ENCODE peak calls at places on chromosomes 6 and 20, in eight cellular contexts. One of them, this sample, is unnamed.

GRCh38 chr6:3862038-3862437 is 12.9 kb downstream of the FAM50B start:
- DNase-seq in fibroblast of mammary gland: no peak
- DNase-seq in heart left ventricle: no peak
- DNase-seq in GM06990: no peak
- DNase-seq in AG09319: no peak
- DNase-seq in colonic mucosa: no peak
- DNase-seq in omental fat pad: no peak
- DNase-seq in A549: no peak
- DNase-seq in this sample: no peak

GRCh38 chr6:357261-357790 is 34.2 kb upstream of the IRF4 start:
- DNase-seq in omental fat pad: no peak
- DNase-seq in A549: no peak
- DNase-seq in colonic mucosa: no peak
- DNase-seq in AG09319: no peak
- DNase-seq in fibroblast of mammary gland: no peak
- DNase-seq in GM06990: no peak
- DNase-seq in heart left ventricle: no peak
- DNase-seq in this sample: no peak

GRCh38 chr20:57392512-57393271 is 1.5 kb downstream of the RBM38 start:
- DNase-seq in omental fat pad: no peak
- DNase-seq in colonic mucosa: peak; percentile 63
- DNase-seq in heart left ventricle: peak; percentile 79
- DNase-seq in A549: no peak
- DNase-seq in fibroblast of mammary gland: no peak
- DNase-seq in AG09319: no peak
- DNase-seq in GM06990: peak; percentile 77
- DNase-seq in this sample: peak; percentile 78

GRCh38 chr6:14986370-14986769 is 259.5 kb upstream of the JARID2 start:
- DNase-seq in A549: no peak
- DNase-seq in AG09319: no peak
- DNase-seq in GM06990: no peak
- DNase-seq in fibroblast of mammary gland: no peak
- DNase-seq in omental fat pad: no peak
- DNase-seq in heart left ventricle: no peak
- DNase-seq in colonic mucosa: peak; percentile 50
- DNase-seq in this sample: no peak

GRCh38 chr6:142605922-142606321 is 304.1 kb downstream of the ADGRG6 start:
- DNase-seq in A549: no peak
- DNase-seq in omental fat pad: no peak
- DNase-seq in fibroblast of mammary gland: peak; percentile 76
- DNase-seq in heart left ventricle: no peak
- DNase-seq in GM06990: no peak
- DNase-seq in AG09319: peak; percentile 11
- DNase-seq in colonic mucosa: no peak
- DNase-seq in this sample: no peak

GRCh38 chr20:62980970-62981369 is 25.8 kb downstream of the BHLHE23 start:
- DNase-seq in colonic mucosa: no peak
- DNase-seq in fibroblast of mammary gland: peak; percentile 8
- DNase-seq in AG09319: no peak
- DNase-seq in heart left ventricle: no peak
- DNase-seq in GM06990: no peak
- DNase-seq in omental fat pad: no peak
- DNase-seq in A549: no peak
- DNase-seq in this sample: no peak

GRCh38 chr6:52087498-52087999 is at the start of gene PKHD1:
- DNase-seq in heart left ventricle: no peak
- DNase-seq in omental fat pad: no peak
- DNase-seq in AG09319: no peak
- DNase-seq in GM06990: no peak
- DNase-seq in A549: peak; percentile 2
- DNase-seq in fibroblast of mammary gland: peak; percentile 18
- DNase-seq in colonic mucosa: peak; percentile 55
- DNase-seq in this sample: no peak

GRCh38 chr6:56756219-56756789 is 113.6 kb upstream of the DST start:
- DNase-seq in GM06990: no peak
- DNase-seq in AG09319: no peak
- DNase-seq in A549: no peak
- DNase-seq in heart left ventricle: no peak
- DNase-seq in fibroblast of mammary gland: peak; percentile 38
- DNase-seq in omental fat pad: no peak
- DNase-seq in colonic mucosa: no peak
- DNase-seq in this sample: no peak

GRCh38 chr6:108748959-108749358 is 99.3 kb upstream of the ARMC2 start:
- DNase-seq in AG09319: no peak
- DNase-seq in colonic mucosa: no peak
- DNase-seq in heart left ventricle: no peak
- DNase-seq in GM06990: no peak
- DNase-seq in fibroblast of mammary gland: no peak
- DNase-seq in omental fat pad: no peak
- DNase-seq in A549: no peak
- DNase-seq in this sample: no peak

GRCh38 chr6:169527306-169527705 is 174.5 kb downstream of the WDR27 start:
- DNase-seq in A549: no peak
- DNase-seq in omental fat pad: no peak
- DNase-seq in GM06990: no peak
- DNase-seq in AG09319: no peak
- DNase-seq in colonic mucosa: no peak
- DNase-seq in heart left ventricle: no peak
- DNase-seq in fibroblast of mammary gland: peak; percentile 74
- DNase-seq in this sample: no peak

GRCh38 chr6:6717953-6718352 is 129.4 kb downstream of the LY86 start:
- DNase-seq in GM06990: no peak
- DNase-seq in A549: no peak
- DNase-seq in colonic mucosa: no peak
- DNase-seq in omental fat pad: no peak
- DNase-seq in heart left ventricle: peak; percentile 65
- DNase-seq in AG09319: no peak
- DNase-seq in fibroblast of mammary gland: no peak
- DNase-seq in this sample: peak; percentile 62

GRCh38 chr6:94027374-94027773 is 608.0 kb upstream of the EPHA7 start:
- DNase-seq in heart left ventricle: no peak
- DNase-seq in GM06990: no peak
- DNase-seq in colonic mucosa: no peak
- DNase-seq in AG09319: no peak
- DNase-seq in omental fat pad: no peak
- DNase-seq in A549: no peak
- DNase-seq in fibroblast of mammary gland: no peak
- DNase-seq in this sample: no peak

GRCh38 chr20:43040427-43040826 is 149.3 kb downstream of the PTPRT start:
- DNase-seq in GM06990: no peak
- DNase-seq in omental fat pad: no peak
- DNase-seq in heart left ventricle: no peak
- DNase-seq in AG09319: no peak
- DNase-seq in A549: no peak
- DNase-seq in fibroblast of mammary gland: no peak
- DNase-seq in colonic mucosa: no peak
- DNase-seq in this sample: no peak

GRCh38 chr6:111706841-111707391 is 101.2 kb upstream of the TRAF3IP2 start:
- DNase-seq in AG09319: no peak
- DNase-seq in fibroblast of mammary gland: no peak
- DNase-seq in GM06990: no peak
- DNase-seq in heart left ventricle: no peak
- DNase-seq in omental fat pad: no peak
- DNase-seq in A549: no peak
- DNase-seq in colonic mucosa: no peak
- DNase-seq in this sample: no peak

GRCh38 chr6:37033255-37033654 is 27.8 kb downstream of the FGD2 start:
- DNase-seq in colonic mucosa: no peak
- DNase-seq in heart left ventricle: no peak
- DNase-seq in GM06990: no peak
- DNase-seq in A549: no peak
- DNase-seq in fibroblast of mammary gland: no peak
- DNase-seq in AG09319: no peak
- DNase-seq in omental fat pad: no peak
- DNase-seq in this sample: peak; percentile 71

GRCh38 chr6:99822741-99823512 is 171.1 kb downstream of the MCHR2 start:
- DNase-seq in A549: peak; percentile 22
- DNase-seq in colonic mucosa: peak; percentile 55
- DNase-seq in AG09319: peak; percentile 11
- DNase-seq in GM06990: no peak
- DNase-seq in heart left ventricle: no peak
- DNase-seq in omental fat pad: no peak
- DNase-seq in fibroblast of mammary gland: peak; percentile 76
- DNase-seq in this sample: no peak

GRCh38 chr6:44128020-44128917 is 915 bp downstream of the TMEM63B start:
- DNase-seq in colonic mucosa: peak; percentile 56
- DNase-seq in GM06990: peak; percentile 44
- DNase-seq in heart left ventricle: peak; percentile 38
- DNase-seq in AG09319: no peak
- DNase-seq in fibroblast of mammary gland: peak; percentile 10
- DNase-seq in omental fat pad: peak; percentile 50
- DNase-seq in A549: peak; percentile 39
- DNase-seq in this sample: peak; percentile 54

GRCh38 chr6:27669278-27669797 is 196.4 kb upstream of the ZNF184 start:
- DNase-seq in heart left ventricle: no peak
- DNase-seq in AG09319: no peak
- DNase-seq in A549: no peak
- DNase-seq in colonic mucosa: no peak
- DNase-seq in fibroblast of mammary gland: no peak
- DNase-seq in omental fat pad: no peak
- DNase-seq in GM06990: no peak
- DNase-seq in this sample: no peak

GRCh38 chr20:13338097-13338661 is 117.1 kb downstream of the ISM1 start:
- DNase-seq in fibroblast of mammary gland: no peak
- DNase-seq in colonic mucosa: no peak
- DNase-seq in A549: no peak
- DNase-seq in AG09319: no peak
- DNase-seq in heart left ventricle: no peak
- DNase-seq in GM06990: no peak
- DNase-seq in omental fat pad: no peak
- DNase-seq in this sample: no peak

DNA sequence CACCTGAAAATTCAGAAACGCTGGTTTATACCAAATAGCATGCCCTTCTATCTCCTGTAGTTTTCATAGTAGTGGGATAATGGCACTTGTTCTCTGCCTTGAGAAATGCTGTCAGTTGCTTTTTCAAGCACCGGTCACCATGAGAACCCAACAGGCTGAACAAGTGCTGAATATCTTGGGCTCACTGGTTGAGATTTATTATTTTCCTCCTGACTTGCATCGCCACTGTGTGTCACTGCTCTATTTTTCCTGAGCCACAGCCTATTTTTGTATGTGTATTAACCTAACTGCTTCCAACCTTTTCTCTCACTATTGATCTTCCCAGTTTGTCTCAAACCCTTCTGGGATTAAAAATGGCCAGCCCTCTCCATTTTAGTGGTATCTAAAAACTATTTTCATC is 71.9 kb downstream of the OPN5 start:
- DNase-seq in fibroblast of mammary gland: no peak
- DNase-seq in AG09319: no peak
- DNase-seq in omental fat pad: no peak
- DNase-seq in heart left ventricle: no peak
- DNase-seq in GM06990: no peak
- DNase-seq in colonic mucosa: no peak
- DNase-seq in A549: no peak
- DNase-seq in this sample: no peak
- TF ChIP-seq CTCF in fibroblast of mammary gland: no peak
- TF ChIP-seq CTCF in AG09319: no peak
- TF ChIP-seq CTCF in omental fat pad: no peak
- TF ChIP-seq CTCF in heart left ventricle: peak; percentile 18
- TF ChIP-seq CTCF in GM06990: no peak
- TF ChIP-seq CTCF in colonic mucosa: no peak
- TF ChIP-seq CTCF in A549: no peak
- TF ChIP-seq CTCF in this sample: no peak

DNA sequence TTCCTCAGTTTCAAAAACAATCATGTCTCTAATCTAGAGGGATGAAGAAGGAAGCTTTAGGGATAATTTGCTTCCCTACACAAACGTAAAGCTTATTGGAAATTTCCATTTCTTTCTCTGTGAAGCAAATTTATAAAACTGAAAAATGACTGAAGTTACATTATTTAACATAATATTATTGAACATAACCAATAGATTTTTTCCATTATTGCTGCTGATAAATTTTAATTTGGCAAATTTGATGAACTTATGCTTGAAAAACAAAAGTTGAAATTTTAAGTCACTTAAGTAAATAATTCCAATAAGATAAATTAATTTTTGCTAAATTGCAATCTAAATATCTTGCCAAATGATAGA is 140.9 kb downstream of the GMDS start:
- DNase-seq in omental fat pad: no peak
- DNase-seq in fibroblast of mammary gland: no peak
- DNase-seq in GM06990: no peak
- DNase-seq in heart left ventricle: no peak
- DNase-seq in AG09319: no peak
- DNase-seq in A549: no peak
- DNase-seq in colonic mucosa: no peak
- DNase-seq in this sample: no peak
- TF ChIP-seq CTCF in omental fat pad: no peak
- TF ChIP-seq CTCF in fibroblast of mammary gland: no peak
- TF ChIP-seq CTCF in GM06990: no peak
- TF ChIP-seq CTCF in heart left ventricle: no peak
- TF ChIP-seq CTCF in AG09319: no peak
- TF ChIP-seq CTCF in A549: no peak
- TF ChIP-seq CTCF in colonic mucosa: no peak
- TF ChIP-seq CTCF in this sample: peak; percentile 43

DNA sequence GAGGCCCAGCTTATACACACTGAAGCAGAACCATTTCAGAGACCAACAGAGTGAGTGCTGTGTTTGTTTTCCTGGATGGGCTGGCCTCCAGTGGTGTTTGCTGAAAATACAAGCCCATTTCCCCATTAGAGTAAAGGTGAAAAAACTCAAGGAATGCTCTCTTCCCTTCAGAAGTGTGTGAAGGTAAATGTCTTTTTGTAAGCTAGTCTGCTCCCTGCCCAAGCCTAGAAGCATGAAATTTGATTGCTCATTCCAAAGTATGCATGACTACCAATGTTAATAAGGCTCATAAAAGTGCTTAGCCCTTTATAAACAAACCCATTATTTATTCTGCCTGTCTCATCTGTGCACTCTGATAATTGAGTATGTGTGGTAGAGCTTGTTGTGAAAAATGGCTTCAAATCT is 59.1 kb downstream of the ADGRF1 start:
- DNase-seq in GM06990: no peak
- DNase-seq in AG09319: no peak
- DNase-seq in omental fat pad: no peak
- DNase-seq in heart left ventricle: no peak
- DNase-seq in fibroblast of mammary gland: no peak
- DNase-seq in colonic mucosa: no peak
- DNase-seq in A549: peak; percentile 3
- DNase-seq in this sample: no peak
- TF ChIP-seq CTCF in GM06990: no peak
- TF ChIP-seq CTCF in AG09319: no peak
- TF ChIP-seq CTCF in omental fat pad: no peak
- TF ChIP-seq CTCF in heart left ventricle: peak; percentile 8
- TF ChIP-seq CTCF in fibroblast of mammary gland: no peak
- TF ChIP-seq CTCF in colonic mucosa: no peak
- TF ChIP-seq CTCF in A549: no peak
- TF ChIP-seq CTCF in this sample: no peak

DNA sequence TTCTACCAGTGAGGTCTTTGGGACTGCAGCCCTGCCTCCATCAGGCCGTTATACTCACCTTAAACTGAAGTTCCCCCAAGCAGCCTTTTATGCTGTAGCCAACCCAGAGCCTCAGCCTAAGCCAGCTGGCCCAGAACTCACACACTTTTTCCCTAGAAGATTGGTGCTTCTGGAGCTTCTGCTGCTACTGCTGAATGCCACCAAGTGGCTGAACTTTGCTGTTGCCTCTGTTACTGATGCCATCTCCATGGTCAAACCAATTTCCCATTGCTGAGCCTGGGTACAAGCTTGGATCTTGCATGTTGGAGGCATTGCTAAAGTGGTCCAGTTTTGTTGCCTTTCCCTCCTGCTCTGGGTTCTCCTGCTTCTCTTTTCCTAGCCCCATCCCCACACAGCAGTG is 15.0 kb upstream of the TBX18 start:
- DNase-seq in heart left ventricle: no peak
- DNase-seq in fibroblast of mammary gland: no peak
- DNase-seq in GM06990: no peak
- DNase-seq in omental fat pad: no peak
- DNase-seq in colonic mucosa: no peak
- DNase-seq in A549: no peak
- DNase-seq in AG09319: no peak
- DNase-seq in this sample: no peak
- TF ChIP-seq CTCF in heart left ventricle: no peak
- TF ChIP-seq CTCF in fibroblast of mammary gland: peak; percentile 22
- TF ChIP-seq CTCF in GM06990: no peak
- TF ChIP-seq CTCF in omental fat pad: no peak
- TF ChIP-seq CTCF in colonic mucosa: no peak
- TF ChIP-seq CTCF in A549: no peak
- TF ChIP-seq CTCF in AG09319: peak; percentile 10
- TF ChIP-seq CTCF in this sample: no peak